ENCODE peak calls at places on chromosomes 7 and 10, in ten cellular contexts. One of them, this sample, is unnamed.

GRCh38 chr7:134755422-134756022 is 23.9 kb upstream of the CALD1 start:
- DNase-seq in epithelial cell of proximal tubule: no peak
- DNase-seq in psoas muscle: no peak
- DNase-seq in HCT116: no peak
- DNase-seq in fibroblast of mammary gland: peak; percentile 47
- DNase-seq in endodermal cell: no peak
- DNase-seq in fibroblast of lung: peak; percentile 35
- DNase-seq in colonic mucosa: no peak
- DNase-seq in right lobe of liver: no peak
- DNase-seq in A549: no peak
- DNase-seq in this sample: no peak

GRCh38 chr7:41508755-41509154 is 194.1 kb downstream of the INHBA start:
- DNase-seq in epithelial cell of proximal tubule: peak; percentile 12
- DNase-seq in psoas muscle: no peak
- DNase-seq in HCT116: no peak
- DNase-seq in fibroblast of mammary gland: no peak
- DNase-seq in endodermal cell: no peak
- DNase-seq in fibroblast of lung: no peak
- DNase-seq in colonic mucosa: no peak
- DNase-seq in right lobe of liver: peak; percentile 61
- DNase-seq in A549: no peak
- DNase-seq in this sample: no peak

GRCh38 chr10:314871-315270 is 179.6 kb downstream of the ZMYND11 start:
- DNase-seq in epithelial cell of proximal tubule: no peak
- DNase-seq in psoas muscle: no peak
- DNase-seq in HCT116: no peak
- DNase-seq in fibroblast of mammary gland: no peak
- DNase-seq in endodermal cell: no peak
- DNase-seq in fibroblast of lung: peak; percentile 63
- DNase-seq in colonic mucosa: no peak
- DNase-seq in right lobe of liver: no peak
- DNase-seq in A549: no peak
- DNase-seq in this sample: no peak

GRCh38 chr7:159098424-159098786 is 46.3 kb downstream of the VIPR2 start:
- DNase-seq in epithelial cell of proximal tubule: no peak
- DNase-seq in psoas muscle: no peak
- DNase-seq in HCT116: no peak
- DNase-seq in fibroblast of mammary gland: no peak
- DNase-seq in endodermal cell: peak; percentile 36
- DNase-seq in fibroblast of lung: no peak
- DNase-seq in colonic mucosa: no peak
- DNase-seq in right lobe of liver: no peak
- DNase-seq in A549: no peak
- DNase-seq in this sample: no peak

GRCh38 chr10:114027041-114027394 is 16.6 kb upstream of the ADRB1 start:
- DNase-seq in epithelial cell of proximal tubule: no peak
- DNase-seq in psoas muscle: no peak
- DNase-seq in HCT116: no peak
- DNase-seq in fibroblast of mammary gland: no peak
- DNase-seq in endodermal cell: no peak
- DNase-seq in fibroblast of lung: no peak
- DNase-seq in colonic mucosa: no peak
- DNase-seq in right lobe of liver: no peak
- DNase-seq in A549: no peak
- DNase-seq in this sample: no peak

GRCh38 chr10:128125416-128125943 is 743 bp downstream of the MKI67 start:
- DNase-seq in epithelial cell of proximal tubule: no peak
- DNase-seq in psoas muscle: no peak
- DNase-seq in HCT116: no peak
- DNase-seq in fibroblast of mammary gland: no peak
- DNase-seq in endodermal cell: no peak
- DNase-seq in fibroblast of lung: peak; percentile 16
- DNase-seq in colonic mucosa: peak; percentile 65
- DNase-seq in right lobe of liver: no peak
- DNase-seq in A549: no peak
- DNase-seq in this sample: no peak

GRCh38 chr10:21202766-21203457 is 305.8 kb upstream of the NEBL start:
- DNase-seq in epithelial cell of proximal tubule: no peak
- DNase-seq in psoas muscle: no peak
- DNase-seq in HCT116: no peak
- DNase-seq in fibroblast of mammary gland: peak; percentile 64
- DNase-seq in endodermal cell: no peak
- DNase-seq in fibroblast of lung: peak; percentile 8
- DNase-seq in colonic mucosa: no peak
- DNase-seq in right lobe of liver: no peak
- DNase-seq in A549: no peak
- DNase-seq in this sample: no peak

GRCh38 chr7:102306916-102307677 is 20.4 kb downstream of the SH2B2 start:
- DNase-seq in epithelial cell of proximal tubule: peak; percentile 45
- DNase-seq in psoas muscle: peak; percentile 90
- DNase-seq in HCT116: no peak
- DNase-seq in fibroblast of mammary gland: no peak
- DNase-seq in endodermal cell: peak; percentile 84
- DNase-seq in fibroblast of lung: peak; percentile 61
- DNase-seq in colonic mucosa: peak; percentile 80
- DNase-seq in right lobe of liver: no peak
- DNase-seq in A549: no peak
- DNase-seq in this sample: no peak

GRCh38 chr7:143363011-143363937 is 761 bp upstream of the FAM131B start:
- DNase-seq in epithelial cell of proximal tubule: no peak
- DNase-seq in psoas muscle: no peak
- DNase-seq in HCT116: no peak
- DNase-seq in fibroblast of mammary gland: no peak
- DNase-seq in endodermal cell: peak; percentile 43
- DNase-seq in fibroblast of lung: no peak
- DNase-seq in colonic mucosa: no peak
- DNase-seq in right lobe of liver: no peak
- DNase-seq in A549: no peak
- DNase-seq in this sample: no peak

GRCh38 chr7:143362126-143362961 is at the start of gene FAM131B:
- DNase-seq in epithelial cell of proximal tubule: no peak
- DNase-seq in psoas muscle: no peak
- DNase-seq in HCT116: no peak
- DNase-seq in fibroblast of mammary gland: no peak
- DNase-seq in endodermal cell: peak; percentile 77
- DNase-seq in fibroblast of lung: no peak
- DNase-seq in colonic mucosa: no peak
- DNase-seq in right lobe of liver: no peak
- DNase-seq in A549: no peak
- DNase-seq in this sample: no peak

GRCh38 chr7:143359769-143360168 is 2.7 kb downstream of the FAM131B start:
- DNase-seq in epithelial cell of proximal tubule: no peak
- DNase-seq in psoas muscle: no peak
- DNase-seq in HCT116: no peak
- DNase-seq in fibroblast of mammary gland: no peak
- DNase-seq in endodermal cell: no peak
- DNase-seq in fibroblast of lung: no peak
- DNase-seq in colonic mucosa: no peak
- DNase-seq in right lobe of liver: no peak
- DNase-seq in A549: no peak
- DNase-seq in this sample: no peak

GRCh38 chr7:143360788-143361551 is 1.5 kb downstream of the FAM131B start:
- DNase-seq in epithelial cell of proximal tubule: no peak
- DNase-seq in psoas muscle: no peak
- DNase-seq in HCT116: no peak
- DNase-seq in fibroblast of mammary gland: no peak
- DNase-seq in endodermal cell: peak; percentile 83
- DNase-seq in fibroblast of lung: no peak
- DNase-seq in colonic mucosa: no peak
- DNase-seq in right lobe of liver: no peak
- DNase-seq in A549: no peak
- DNase-seq in this sample: no peak

GRCh38 chr7:143361552-143362125 is 874 bp downstream of the FAM131B start:
- DNase-seq in epithelial cell of proximal tubule: no peak
- DNase-seq in psoas muscle: no peak
- DNase-seq in HCT116: no peak
- DNase-seq in fibroblast of mammary gland: no peak
- DNase-seq in endodermal cell: peak; percentile 75
- DNase-seq in fibroblast of lung: no peak
- DNase-seq in colonic mucosa: no peak
- DNase-seq in right lobe of liver: no peak
- DNase-seq in A549: no peak
- DNase-seq in this sample: no peak
- H3K4me3 ChIP-seq in epithelial cell of proximal tubule: peak overlapping the region; percentile 41
- H3K4me3 ChIP-seq in psoas muscle: peak overlapping the region; percentile 69
- H3K4me3 ChIP-seq in HCT116: peak overlapping the region; percentile 34
- H3K4me3 ChIP-seq in fibroblast of mammary gland: peak overlapping the region; percentile 46
- H3K4me3 ChIP-seq in endodermal cell: peak overlapping the region; percentile 76
- H3K4me3 ChIP-seq in fibroblast of lung: peak overlapping the region; percentile 49
- H3K4me3 ChIP-seq in colonic mucosa: peak overlapping the region; percentile 52
- H3K4me3 ChIP-seq in right lobe of liver: peak overlapping the region; percentile 33
- H3K4me3 ChIP-seq in A549: peak overlapping the region; percentile 54
- H3K4me3 ChIP-seq in this sample: peak overlapping the region; percentile 49

GRCh38 chr10:16519250-16519907 is 2.3 kb downstream of the C1QL3 start:
- DNase-seq in epithelial cell of proximal tubule: no peak
- DNase-seq in psoas muscle: no peak
- DNase-seq in HCT116: no peak
- DNase-seq in fibroblast of mammary gland: no peak
- DNase-seq in endodermal cell: peak; percentile 58
- DNase-seq in fibroblast of lung: no peak
- DNase-seq in colonic mucosa: no peak
- DNase-seq in right lobe of liver: no peak
- DNase-seq in A549: no peak
- DNase-seq in this sample: no peak

GRCh38 chr10:16521311-16522016 is at the start of gene C1QL3:
- DNase-seq in epithelial cell of proximal tubule: no peak
- DNase-seq in psoas muscle: no peak
- DNase-seq in HCT116: no peak
- DNase-seq in fibroblast of mammary gland: peak; percentile 24
- DNase-seq in endodermal cell: peak; percentile 77
- DNase-seq in fibroblast of lung: peak; percentile 34
- DNase-seq in colonic mucosa: no peak
- DNase-seq in right lobe of liver: no peak
- DNase-seq in A549: no peak
- DNase-seq in this sample: peak; percentile 6

GRCh38 chr10:16519908-16520861 is 1.5 kb downstream of the C1QL3 start:
- DNase-seq in epithelial cell of proximal tubule: no peak
- DNase-seq in psoas muscle: no peak
- DNase-seq in HCT116: no peak
- DNase-seq in fibroblast of mammary gland: no peak
- DNase-seq in endodermal cell: peak; percentile 75
- DNase-seq in fibroblast of lung: no peak
- DNase-seq in colonic mucosa: no peak
- DNase-seq in right lobe of liver: no peak
- DNase-seq in A549: no peak
- DNase-seq in this sample: no peak

GRCh38 chr10:16518822-16519221 is 2.9 kb downstream of the C1QL3 start:
- DNase-seq in epithelial cell of proximal tubule: no peak
- DNase-seq in psoas muscle: no peak
- DNase-seq in HCT116: no peak
- DNase-seq in fibroblast of mammary gland: peak; percentile 12
- DNase-seq in endodermal cell: no peak
- DNase-seq in fibroblast of lung: no peak
- DNase-seq in colonic mucosa: no peak
- DNase-seq in right lobe of liver: no peak
- DNase-seq in A549: no peak
- DNase-seq in this sample: no peak

GRCh38 chr10:16520900-16521299 is 779 bp downstream of the C1QL3 start:
- DNase-seq in epithelial cell of proximal tubule: no peak
- DNase-seq in psoas muscle: peak; percentile 53
- DNase-seq in HCT116: no peak
- DNase-seq in fibroblast of mammary gland: peak; percentile 31
- DNase-seq in endodermal cell: peak; percentile 82
- DNase-seq in fibroblast of lung: peak; percentile 9
- DNase-seq in colonic mucosa: no peak
- DNase-seq in right lobe of liver: no peak
- DNase-seq in A549: no peak
- DNase-seq in this sample: no peak
- TF ChIP-seq CTCF in epithelial cell of proximal tubule: peak; percentile 28
- TF ChIP-seq CTCF in psoas muscle: no peak
- TF ChIP-seq CTCF in HCT116: no peak
- TF ChIP-seq CTCF in fibroblast of mammary gland: peak; percentile 35
- TF ChIP-seq CTCF in endodermal cell: peak; percentile 68
- TF ChIP-seq CTCF in fibroblast of lung: peak; percentile 37
- TF ChIP-seq CTCF in colonic mucosa: no peak
- TF ChIP-seq CTCF in right lobe of liver: no peak
- TF ChIP-seq CTCF in A549: no peak
- TF ChIP-seq CTCF in this sample: peak; percentile 26

GRCh38 chr10:72329290-72330058 is 25.2 kb downstream of the DNAJB12 start:
- DNase-seq in epithelial cell of proximal tubule: no peak
- DNase-seq in psoas muscle: no peak
- DNase-seq in HCT116: no peak
- DNase-seq in fibroblast of mammary gland: no peak
- DNase-seq in endodermal cell: peak; percentile 64
- DNase-seq in fibroblast of lung: no peak
- DNase-seq in colonic mucosa: no peak
- DNase-seq in right lobe of liver: no peak
- DNase-seq in A549: no peak
- DNase-seq in this sample: no peak

GRCh38 chr10:72328829-72329204 is 25.9 kb downstream of the DNAJB12 start:
- DNase-seq in epithelial cell of proximal tubule: no peak
- DNase-seq in psoas muscle: no peak
- DNase-seq in HCT116: no peak
- DNase-seq in fibroblast of mammary gland: no peak
- DNase-seq in endodermal cell: no peak
- DNase-seq in fibroblast of lung: no peak
- DNase-seq in colonic mucosa: no peak
- DNase-seq in right lobe of liver: no peak
- DNase-seq in A549: no peak
- DNase-seq in this sample: no peak

GRCh38 chr10:72331575-72332422 is 22.9 kb downstream of the DNAJB12 start:
- DNase-seq in epithelial cell of proximal tubule: no peak
- DNase-seq in psoas muscle: peak; percentile 91
- DNase-seq in HCT116: peak; percentile 80
- DNase-seq in fibroblast of mammary gland: peak; percentile 88
- DNase-seq in endodermal cell: peak; percentile 99
- DNase-seq in fibroblast of lung: peak; percentile 88
- DNase-seq in colonic mucosa: peak; percentile 87
- DNase-seq in right lobe of liver: peak; percentile 97
- DNase-seq in A549: no peak
- DNase-seq in this sample: no peak

GRCh38 chr10:72330059-72330426 is 24.7 kb downstream of the DNAJB12 start:
- DNase-seq in epithelial cell of proximal tubule: no peak
- DNase-seq in psoas muscle: no peak
- DNase-seq in HCT116: no peak
- DNase-seq in fibroblast of mammary gland: no peak
- DNase-seq in endodermal cell: no peak
- DNase-seq in fibroblast of lung: no peak
- DNase-seq in colonic mucosa: no peak
- DNase-seq in right lobe of liver: no peak
- DNase-seq in A549: no peak
- DNase-seq in this sample: no peak

DNA sequence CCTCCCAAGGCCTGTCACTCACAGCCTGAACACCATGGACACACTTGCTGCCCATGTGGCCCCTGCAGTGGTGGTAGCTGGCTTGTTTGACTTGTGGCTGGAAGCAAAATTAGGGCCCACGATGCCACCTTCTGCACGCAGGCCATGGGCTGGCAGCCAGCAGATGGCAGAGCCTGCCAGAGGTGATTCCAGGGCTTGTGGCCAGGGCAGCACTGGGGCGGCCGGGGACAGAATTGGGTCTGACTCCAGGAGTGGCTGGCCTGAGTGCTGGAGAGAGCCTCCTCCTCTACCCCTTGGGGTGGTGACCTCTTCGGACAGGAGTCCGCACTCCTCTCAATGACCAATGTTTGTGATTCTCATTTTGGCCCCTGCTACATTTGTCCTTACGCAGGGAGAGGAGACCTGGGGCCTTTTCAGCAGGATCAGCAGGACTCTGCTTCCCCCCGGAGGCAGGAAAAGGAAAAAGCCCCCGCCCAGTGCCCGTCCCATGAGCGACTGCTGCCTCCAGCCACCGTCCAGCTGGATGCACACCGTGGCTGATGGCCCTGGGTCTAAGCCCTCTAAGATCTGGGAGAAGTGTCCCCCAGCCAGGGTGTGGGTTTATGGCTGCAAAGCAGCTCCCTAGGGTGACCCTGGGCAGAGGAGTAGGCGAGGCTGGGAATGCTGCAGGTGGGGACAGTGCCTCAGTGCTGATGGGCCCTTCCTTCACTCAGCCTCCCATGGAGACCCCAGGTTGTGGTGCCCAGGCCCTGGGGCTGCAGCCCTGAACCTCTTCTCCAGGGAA is 26.5 kb downstream of the DNAJB12 start:
- DNase-seq in epithelial cell of proximal tubule: no peak
- DNase-seq in psoas muscle: peak; percentile 84
- DNase-seq in HCT116: no peak
- DNase-seq in fibroblast of mammary gland: peak; percentile 66
- DNase-seq in endodermal cell: peak; percentile 93
- DNase-seq in fibroblast of lung: peak; percentile 46
- DNase-seq in colonic mucosa: peak; percentile 77
- DNase-seq in right lobe of liver: peak; percentile 95
- DNase-seq in A549: peak; percentile 63
- DNase-seq in this sample: no peak
- H3K4me3 ChIP-seq in epithelial cell of proximal tubule: no peak overlapping the region
- H3K4me3 ChIP-seq in psoas muscle: peak overlapping the region; percentile 20
- H3K4me3 ChIP-seq in HCT116: no peak overlapping the region
- H3K4me3 ChIP-seq in fibroblast of mammary gland: no peak overlapping the region
- H3K4me3 ChIP-seq in endodermal cell: no peak overlapping the region
- H3K4me3 ChIP-seq in fibroblast of lung: no peak overlapping the region
- H3K4me3 ChIP-seq in colonic mucosa: no peak overlapping the region
- H3K4me3 ChIP-seq in right lobe of liver: no peak overlapping the region
- H3K4me3 ChIP-seq in A549: no peak overlapping the region
- H3K4me3 ChIP-seq in this sample: no peak overlapping the region

DNA sequence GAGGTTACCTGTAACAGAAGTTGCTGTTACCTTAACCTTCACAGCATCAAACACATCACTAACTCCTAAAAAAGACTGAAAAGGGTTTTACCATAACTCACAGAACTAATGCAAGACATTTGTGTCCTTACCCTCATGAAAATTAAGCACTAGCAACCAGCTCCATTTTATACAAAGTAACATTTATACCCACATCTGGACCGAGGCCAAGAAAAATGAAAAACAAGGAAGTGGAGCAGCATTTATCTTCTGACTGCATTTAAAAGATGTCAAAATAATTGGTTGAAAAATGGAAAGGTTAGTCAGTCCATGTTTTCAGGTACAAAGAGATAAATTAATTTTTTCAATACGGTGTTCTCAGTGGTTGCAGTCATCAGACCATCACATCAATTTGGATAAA is 3.1 kb upstream of the RBP4 start:
- DNase-seq in epithelial cell of proximal tubule: no peak
- DNase-seq in psoas muscle: no peak
- DNase-seq in HCT116: no peak
- DNase-seq in fibroblast of mammary gland: no peak
- DNase-seq in endodermal cell: no peak
- DNase-seq in fibroblast of lung: no peak
- DNase-seq in colonic mucosa: no peak
- DNase-seq in right lobe of liver: no peak
- DNase-seq in A549: no peak
- DNase-seq in this sample: no peak
- TF ChIP-seq CTCF in epithelial cell of proximal tubule: no peak
- TF ChIP-seq CTCF in psoas muscle: no peak
- TF ChIP-seq CTCF in HCT116: no peak
- TF ChIP-seq CTCF in fibroblast of mammary gland: no peak
- TF ChIP-seq CTCF in endodermal cell: no peak
- TF ChIP-seq CTCF in fibroblast of lung: no peak
- TF ChIP-seq CTCF in colonic mucosa: no peak
- TF ChIP-seq CTCF in right lobe of liver: no peak
- TF ChIP-seq CTCF in A549: no peak
- TF ChIP-seq CTCF in this sample: no peak